ENCODE peak calls at places on chromosomes 11 and 22, in eight cellular contexts. F is right lobe of liver, S is thoracic aorta, O is tibial artery, D is sigmoid colon, C is heart left ventricle, M is mesenchymal stem cell, R is neuronal stem cell. X is an unnamed sample. For H3K36me3, the result is how much of the 10 kb centered on the place peaks cover.

GRCh38 chr22:29129644-29130201 is 56.9 kb downstream of the KREMEN1 start:
- DNase-seq in F (no peak), S (no peak), O (no peak), D (peak), C (no peak), M (no peak), R (no peak), X (no peak)

GRCh38 chr11:76491644-76492043 is 46.8 kb downstream of the EMSY start:
- DNase-seq in F (no peak), S (no peak), O (no peak), D (no peak), C (no peak), M (peak), R (no peak), X (no peak)

GRCh38 chr11:32137869-32138268 is 47.0 kb downstream of the RCN1 start:
- DNase-seq in F (no peak), S (no peak), O (no peak), D (no peak), C (no peak), M (no peak), R (no peak), X (no peak)

GRCh38 chr22:17237031-17237668 is 17.9 kb upstream of the ADA2 start:
- DNase-seq in F (no peak), S (no peak), O (no peak), D (no peak), C (no peak), M (no peak), R (no peak), X (no peak)

GRCh38 chr11:88597387-88597786 is 259.9 kb upstream of the CTSC start:
- DNase-seq in F (no peak), S (no peak), O (no peak), D (no peak), C (no peak), M (no peak), R (no peak), X (no peak)

GRCh38 chr11:2549876-2550605 is 105.2 kb downstream of the KCNQ1 start:
- DNase-seq in F (peak), S (no peak), O (peak), D (peak), C (peak), M (no peak), R (no peak), X (no peak)

GRCh38 chr11:9076046-9076445 is 15.4 kb downstream of the SCUBE2 start:
- DNase-seq in F (no peak), S (no peak), O (no peak), D (no peak), C (no peak), M (no peak), R (no peak), X (no peak)

GRCh38 chr22:44752285-44753188 is at the start of gene ARHGAP8:
- DNase-seq in F (no peak), S (no peak), O (no peak), D (no peak), C (no peak), M (no peak), R (no peak), X (peak)

GRCh38 chr22:24105018-24105360 is 76.3 kb upstream of the SUSD2 start:
- DNase-seq in F (no peak), S (no peak), O (peak), D (peak), C (peak), M (no peak), R (no peak), X (no peak)

GRCh38 chr11:86926975-86927374 is 28.2 kb downstream of the FZD4 start:
- DNase-seq in F (no peak), S (no peak), O (no peak), D (no peak), C (no peak), M (no peak), R (no peak), X (no peak)

GRCh38 chr11:15826826-15827225 is 529.5 kb downstream of the SOX6 start:
- DNase-seq in F (no peak), S (no peak), O (no peak), D (no peak), C (peak), M (no peak), R (peak), X (no peak)

GRCh38 chr22:39494471-39495120 is 7.5 kb upstream of the MIEF1 start:
- DNase-seq in F (no peak), S (no peak), O (no peak), D (no peak), C (no peak), M (peak), R (no peak), X (no peak)

GRCh38 chr22:17477401-17477833 is 85.9 kb upstream of the SLC25A18 start:
- DNase-seq in F (no peak), S (no peak), O (no peak), D (peak), C (peak), M (no peak), R (no peak), X (no peak)

GRCh38 chr11:61158691-61159381 is 2.4 kb downstream of the VPS37C start:
- DNase-seq in F (no peak), S (no peak), O (no peak), D (peak), C (no peak), M (peak), R (no peak), X (no peak)

GRCh38 chr11:16860632-16861031 is 122.2 kb downstream of the C11orf58 start:
- DNase-seq in F (no peak), S (no peak), O (no peak), D (no peak), C (no peak), M (no peak), R (no peak), X (no peak)

GRCh38 chr11:1829039-1829820 is 5.6 kb upstream of the SYT8 start:
- DNase-seq in F (no peak), S (no peak), O (peak), D (no peak), C (no peak), M (peak), R (no peak), X (no peak)

GRCh38 chr11:849951-850776 is 7.5 kb downstream of the TSPAN4 start:
- DNase-seq in F (no peak), S (no peak), O (no peak), D (no peak), C (no peak), M (peak), R (no peak), X (no peak)

GRCh38 chr22:31045900-31046587 is 35.1 kb upstream of the SMTN start:
- DNase-seq in F (no peak), S (no peak), O (no peak), D (peak), C (no peak), M (peak), R (no peak), X (no peak)

GRCh38 chr11:124724854-124725718 is 14.7 kb upstream of the NRGN start:
- DNase-seq in F (no peak), S (no peak), O (peak), D (no peak), C (no peak), M (no peak), R (no peak), X (no peak)

GRCh38 chr11:111059726-111060125 is 185.8 kb upstream of the POU2AF2 start:
- DNase-seq in F (no peak), S (no peak), O (no peak), D (no peak), C (no peak), M (no peak), R (no peak), X (no peak)

GRCh38 chr22:39408173-39408572 is 8.6 kb downstream of the TAB1 start:
- DNase-seq in F (no peak), S (no peak), O (no peak), D (no peak), C (no peak), M (no peak), R (no peak), X (no peak)

GRCh38 chr11:2581151-2581930 is 118.5 kb downstream of the KCNQ1OT1 start:
- DNase-seq in F (peak), S (no peak), O (peak), D (peak), C (peak), M (no peak), R (no peak), X (no peak)

GRCh38 chr22:29445508-29445907 is 7.1 kb downstream of the RFPL1 start:
- DNase-seq in F (no peak), S (no peak), O (no peak), D (no peak), C (no peak), M (no peak), R (no peak), X (no peak)

GRCh38 chr22:48897638-48897954 is 930.1 kb downstream of the BRD1 start:
- DNase-seq in F (no peak), S (no peak), O (no peak), D (peak), C (no peak), M (no peak), R (no peak), X (no peak)

GRCh38 chr22:30290679-30291333 is 1.5 kb upstream of the CASTOR1 start:
- DNase-seq in F (peak), S (peak), O (peak), D (peak), C (peak), M (peak), R (peak), X (no peak)

GRCh38 chr11:118449316-118449918 is 13.1 kb downstream of the KMT2A start:
- DNase-seq in F (no peak), S (no peak), O (no peak), D (no peak), C (no peak), M (no peak), R (no peak), X (no peak)

GRCh38 chr11:114229062-114229450 is 67.1 kb upstream of the NNMT start:
- DNase-seq in F (no peak), S (no peak), O (no peak), D (no peak), C (no peak), M (no peak), R (no peak), X (no peak)

GRCh38 chr11:111460752-111461305 is 51.4 kb downstream of the BTG4 start:
- DNase-seq in F (no peak), S (no peak), O (no peak), D (no peak), C (no peak), M (no peak), R (no peak), X (no peak)

GRCh38 chr11:103730151-103730940 is 306.1 kb upstream of the DDI1 start:
- DNase-seq in F (no peak), S (no peak), O (no peak), D (no peak), C (no peak), M (no peak), R (no peak), X (no peak)

GRCh38 chr11:36041988-36042606 is 98.2 kb downstream of the LDLRAD3 start:
- DNase-seq in F (no peak), S (no peak), O (no peak), D (no peak), C (no peak), M (no peak), R (no peak), X (no peak)

GRCh38 chr11:65541093-65542010 is 16.5 kb downstream of the SCYL1 start:
- DNase-seq in F (no peak), S (no peak), O (no peak), D (peak), C (no peak), M (no peak), R (no peak), X (no peak)

GRCh38 chr11:70415176-70415575 is 16.8 kb downstream of the CTTN start:
- DNase-seq in F (no peak), S (no peak), O (no peak), D (no peak), C (no peak), M (peak), R (no peak), X (no peak)
- H3K36me3 ChIP-seq in F (half or more), S (half or more), O (half or more), D (under half), C (half or more), M (half or more), R (half or more), X (under half)

GRCh38 chr11:63536669-63537292 is at the start of gene PLAAT4:
- DNase-seq in F (peak), S (no peak), O (peak), D (peak), C (no peak), M (peak), R (no peak), X (peak)
- H3K27ac ChIP-seq in F (peak), S (peak), O (peak), D (peak), C (peak), M (peak), R (no peak), X (peak)

DNA sequence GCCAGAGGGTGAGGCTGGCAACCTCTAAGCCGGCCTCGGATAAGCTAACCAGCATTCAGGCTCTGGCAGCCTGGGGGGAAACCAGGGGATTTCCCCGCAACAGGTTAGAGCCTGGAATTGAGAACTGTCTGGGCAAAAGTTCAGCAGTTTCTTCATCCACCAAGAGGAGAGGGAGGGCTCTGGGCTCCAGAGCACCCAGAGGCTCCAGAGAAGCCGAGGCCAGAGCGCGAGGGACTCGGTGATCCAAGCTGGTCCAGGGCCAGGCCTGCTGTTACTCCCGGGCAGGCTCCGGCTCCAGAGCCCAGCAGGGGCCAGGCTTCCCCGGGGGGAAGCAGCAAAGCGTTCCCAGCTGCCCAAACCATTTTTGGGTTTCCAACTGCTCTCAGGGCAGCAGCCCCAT is 13.3 kb upstream of the SH3BP1 start:
- DNase-seq in F (peak), S (peak), O (peak), D (peak), C (peak), M (no peak), R (no peak), X (no peak)
- H3K36me3 ChIP-seq in F (under half), S (under half), O (under half), D (under half), C (under half), M (under half), R (under half), X (under half)

GRCh38 chr11:116866774-116867455 is 29.5 kb upstream of the APOA1 start:
- DNase-seq in F (no peak), S (no peak), O (no peak), D (no peak), C (no peak), M (no peak), R (no peak), X (no peak)

GRCh38 chr11:116870054-116870453 is 32.6 kb upstream of the APOA1 start:
- DNase-seq in F (no peak), S (no peak), O (no peak), D (no peak), C (no peak), M (no peak), R (no peak), X (no peak)

GRCh38 chr11:116867619-116868018 is 30.2 kb upstream of the APOA1 start:
- DNase-seq in F (no peak), S (no peak), O (no peak), D (no peak), C (no peak), M (no peak), R (no peak), X (no peak)

GRCh38 chr11:116869610-116870009 is 32.2 kb upstream of the APOA1 start:
- DNase-seq in F (no peak), S (no peak), O (no peak), D (no peak), C (no peak), M (no peak), R (no peak), X (no peak)

DNA sequence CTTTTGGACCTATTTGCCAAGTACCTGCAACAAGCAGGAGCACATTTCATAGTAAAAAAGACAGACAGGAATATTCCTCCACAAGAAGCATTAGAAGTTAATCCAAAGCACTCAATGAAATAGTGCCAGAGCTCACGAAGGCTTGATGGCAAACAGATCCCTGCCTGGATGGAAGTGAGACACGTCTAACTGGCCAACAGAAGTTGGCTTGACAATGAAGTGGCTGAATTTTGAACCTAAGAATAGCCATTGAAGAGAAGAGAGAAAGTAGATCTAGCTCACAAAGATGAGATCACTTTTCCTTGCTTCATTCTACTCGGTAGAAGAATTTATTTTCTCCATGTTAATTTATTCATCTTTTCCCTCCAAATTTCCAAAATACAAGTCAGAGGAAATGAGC is 30.6 kb upstream of the APOA1 start:
- DNase-seq in F (no peak), S (no peak), O (no peak), D (no peak), C (no peak), M (no peak), R (no peak), X (no peak)
- H3K27ac ChIP-seq in F (no peak), S (no peak), O (no peak), D (no peak), C (no peak), M (no peak), R (no peak), X (no peak)

DNA sequence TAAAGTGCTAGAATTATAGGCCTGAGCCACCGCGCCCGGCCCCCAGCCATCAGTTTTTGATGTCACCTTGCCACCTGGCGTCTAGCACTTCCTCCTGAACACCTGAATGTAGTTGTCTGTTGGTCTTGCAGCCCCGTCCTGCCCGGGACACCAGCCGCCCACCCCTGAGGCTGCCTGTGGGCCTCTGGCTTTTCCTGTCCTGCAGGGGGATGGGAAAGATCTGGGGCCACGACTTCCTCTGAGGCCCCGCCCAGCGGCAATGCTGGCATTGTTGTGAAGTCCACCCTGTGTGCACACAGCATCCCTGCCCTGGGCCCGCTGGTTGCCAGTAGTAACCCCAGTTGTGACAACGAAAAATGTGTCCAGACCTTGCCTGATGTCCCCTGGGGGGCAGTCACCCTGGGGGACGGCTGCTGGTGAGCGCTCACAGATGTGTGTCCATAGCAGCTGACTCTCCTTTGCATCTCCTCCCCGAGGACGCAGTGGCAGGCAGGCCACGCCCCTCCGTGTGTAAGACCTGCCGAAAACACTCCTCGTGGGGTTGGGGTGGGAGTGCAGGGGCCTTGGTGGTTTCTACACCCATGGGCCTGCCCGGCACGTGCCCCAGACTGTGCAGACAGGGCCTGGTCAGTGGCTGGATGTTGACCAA is 6.7 kb downstream of the SELENOO start:
- DNase-seq in F (no peak), S (no peak), O (no peak), D (no peak), C (peak), M (no peak), R (no peak), X (no peak)
- H3K36me3 ChIP-seq in F (under half), S (under half), O (under half), D (under half), C (half or more), M (half or more), R (under half), X (half or more)

GRCh38 chr11:95596011-95596489 is 193.5 kb downstream of the FAM76B start:
- DNase-seq in F (no peak), S (no peak), O (no peak), D (no peak), C (no peak), M (peak), R (no peak), X (no peak)
- H3K27ac ChIP-seq in F (no peak), S (no peak), O (no peak), D (no peak), C (no peak), M (no peak), R (no peak), X (no peak)

GRCh38 chr22:42648368-42649260 is 578 bp downstream of the CYB5R3 start:
- DNase-seq in F (peak), S (no peak), O (peak), D (no peak), C (no peak), M (peak), R (no peak), X (peak)
- H3K36me3 ChIP-seq in F (under half), S (under half), O (under half), D (under half), C (under half), M (under half), R (under half), X (under half)

GRCh38 chr11:78318321-78318720 is 99.3 kb downstream of the GAB2 start:
- DNase-seq in F (no peak), S (no peak), O (no peak), D (no peak), C (no peak), M (no peak), R (no peak), X (no peak)

GRCh38 chr11:78319453-78319955 is 98.1 kb downstream of the GAB2 start:
- DNase-seq in F (no peak), S (no peak), O (no peak), D (peak), C (no peak), M (peak), R (no peak), X (no peak)

GRCh38 chr11:78314753-78315152 is 102.9 kb downstream of the GAB2 start:
- DNase-seq in F (no peak), S (no peak), O (no peak), D (no peak), C (no peak), M (no peak), R (no peak), X (no peak)

GRCh38 chr11:78315724-78316123 is 101.9 kb downstream of the GAB2 start:
- DNase-seq in F (no peak), S (no peak), O (no peak), D (no peak), C (no peak), M (no peak), R (no peak), X (no peak)

DNA sequence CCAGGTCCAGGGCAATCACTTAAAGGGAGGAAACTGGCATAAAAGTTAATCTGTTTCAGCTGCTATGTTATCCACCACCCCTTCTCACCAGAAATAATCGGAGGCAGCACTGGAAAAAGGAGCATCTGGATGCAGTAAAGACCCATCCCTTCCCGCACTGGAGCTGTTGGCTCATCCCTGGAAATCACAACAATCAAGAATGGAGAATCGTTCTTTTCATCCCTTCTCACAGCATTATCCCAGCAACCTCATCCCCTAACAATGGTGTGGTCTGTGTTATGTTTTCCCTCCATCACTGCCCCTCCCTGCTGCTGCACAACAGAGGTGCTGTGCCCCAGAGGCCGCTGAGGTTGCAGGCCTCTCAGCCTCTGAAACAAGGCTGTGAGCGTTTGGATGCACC is 98.9 kb downstream of the GAB2 start:
- DNase-seq in F (no peak), S (no peak), O (no peak), D (no peak), C (no peak), M (no peak), R (peak), X (no peak)
- H3K27ac ChIP-seq in F (no peak), S (peak), O (peak), D (peak), C (no peak), M (no peak), R (peak), X (no peak)